ENCODE peak calls at places on chromosomes 16 and 17, in eight cellular contexts. Q, L, C, H, U, M, G and A are unnamed samples.
A peak's percentile ranks its signal among the peaks of the same experiment; 100 is the strongest.

GRCh38 chr17:27226611-27227234 is 67.2 kb upstream of the WSB1 start:
- DNase-seq in H (no peak), U (no peak), L (no peak), G (no peak), Q (no peak), C (no peak), M (peak; percentile 87), A (no peak)

GRCh38 chr16:2896480-2897010 is 13.5 kb downstream of the FLYWCH2 start:
- DNase-seq in H (no peak), L (no peak), C (no peak), G (no peak), U (no peak), Q (no peak), M (no peak), A (no peak)

GRCh38 chr17:76384222-76384986 is at the start of gene SPHK1:
- DNase-seq in G (peak; percentile 91), L (peak; percentile 87), U (peak; percentile 92), Q (peak; percentile 81), C (peak; percentile 85), H (peak; percentile 90), M (peak; percentile 88), A (peak; percentile 77)

GRCh38 chr16:8972843-8973586 is 9.3 kb upstream of the USP7 start:
- DNase-seq in L (no peak), U (no peak), Q (no peak), C (no peak), M (peak; percentile 12), H (no peak), G (no peak), A (no peak)

GRCh38 chr16:76335187-76335974 is 58.2 kb downstream of the CNTNAP4 start:
- DNase-seq in Q (no peak), U (no peak), G (no peak), L (no peak), H (peak; percentile 44), C (no peak), M (peak; percentile 17), A (no peak)

GRCh38 chr17:36994438-36994837 is 45.7 kb downstream of the AATF start:
- DNase-seq in C (no peak), G (no peak), U (no peak), H (no peak), M (peak; percentile 16), L (no peak), Q (no peak), A (no peak)

GRCh38 chr16:47694543-47694942 is 233.4 kb downstream of the PHKB start:
- DNase-seq in H (peak; percentile 11), L (no peak), C (no peak), M (no peak), U (no peak), Q (no peak), G (no peak), A (no peak)

GRCh38 chr17:64505320-64506200 is 529 bp downstream of the DDX5 start:
- DNase-seq in L (peak; percentile 89), Q (peak; percentile 83), M (peak; percentile 84), H (peak; percentile 94), C (peak; percentile 83), U (peak; percentile 94), G (peak; percentile 85), A (peak; percentile 90)

GRCh38 chr16:70680495-70681381 is 5.1 kb downstream of the MTSS2 start:
- DNase-seq in G (no peak), Q (no peak), L (no peak), C (no peak), H (no peak), M (no peak), U (peak; percentile 63), A (peak; percentile 26)

GRCh38 chr16:11759163-11759834 is 16.6 kb upstream of the TXNDC11 start:
- DNase-seq in H (no peak), M (no peak), U (no peak), Q (no peak), C (no peak), L (no peak), G (no peak), A (no peak)

GRCh38 chr16:88309905-88310259 is 72.9 kb upstream of the ZNF469 start:
- DNase-seq in L (no peak), M (no peak), H (no peak), G (peak; percentile 73), Q (no peak), C (no peak), U (peak; percentile 37), A (no peak)
- TF ChIP-seq CTCF in L (peak; percentile 12), M (peak; percentile 7), H (peak; percentile 37), G (peak; percentile 15), Q (peak; percentile 22), C (no peak), U (peak; percentile 18), A (no peak)

DNA sequence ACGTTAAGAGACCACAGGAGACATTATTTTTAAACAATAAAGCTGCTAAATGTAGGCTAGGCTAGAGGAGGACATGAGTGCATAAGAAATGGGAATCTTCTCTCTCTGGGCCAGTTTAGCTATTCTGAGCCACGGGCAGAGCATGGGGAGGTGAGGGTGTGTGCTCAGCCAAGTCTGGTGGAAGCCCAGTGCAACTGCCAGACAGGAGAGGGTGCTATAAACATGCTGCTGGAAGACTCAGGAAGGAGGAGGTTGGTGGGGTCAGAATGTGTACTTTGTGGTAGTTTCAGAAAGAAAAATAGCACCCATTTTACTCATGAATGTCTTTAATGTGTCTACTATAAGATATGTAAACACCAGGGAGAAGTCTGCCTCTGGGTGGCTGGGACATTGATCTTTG is 5.9 kb upstream of the SDK2 start:
- DNase-seq in M (peak; percentile 35), C (no peak), L (peak; percentile 56), G (peak; percentile 63), U (no peak), Q (no peak), H (peak; percentile 64), A (peak; percentile 41)
- TF ChIP-seq CTCF in M (peak; percentile 37), C (no peak), L (peak; percentile 4), G (no peak), U (peak; percentile 46), Q (peak; percentile 34), H (peak; percentile 66), A (no peak)

GRCh38 chr16:77596243-77596642 is 126.1 kb upstream of the NUDT7 start:
- DNase-seq in H (no peak), Q (no peak), L (no peak), G (no peak), C (no peak), U (no peak), M (peak; percentile 17), A (no peak)

GRCh38 chr16:77594798-77595625 is 127.3 kb upstream of the NUDT7 start:
- DNase-seq in Q (no peak), H (no peak), G (no peak), M (no peak), L (no peak), U (no peak), C (no peak), A (no peak)

GRCh38 chr16:77603656-77604055 is 118.7 kb upstream of the NUDT7 start:
- DNase-seq in M (no peak), L (no peak), C (no peak), Q (no peak), H (no peak), G (no peak), U (no peak), A (no peak)

GRCh38 chr16:77600555-77600954 is 121.8 kb upstream of the NUDT7 start:
- DNase-seq in C (no peak), G (no peak), Q (no peak), M (no peak), H (no peak), L (no peak), U (no peak), A (no peak)

GRCh38 chr16:77599793-77600415 is 122.4 kb upstream of the NUDT7 start:
- DNase-seq in Q (no peak), C (peak; percentile 21), L (peak; percentile 55), G (peak; percentile 30), H (peak; percentile 49), U (no peak), M (peak; percentile 44), A (peak; percentile 42)
- TF ChIP-seq CTCF in Q (peak; percentile 86), C (peak; percentile 63), L (peak; percentile 92), G (peak; percentile 85), H (peak; percentile 86), U (peak; percentile 70), M (peak; percentile 83), A (peak; percentile 60)

GRCh38 chr16:53415504-53415903 is 18.8 kb upstream of the RBL2 start:
- DNase-seq in Q (no peak), L (peak; percentile 19), U (no peak), C (peak; percentile 53), M (peak; percentile 41), H (peak; percentile 47), G (no peak), A (no peak)
- TF ChIP-seq CTCF in Q (peak; percentile 25), L (no peak), U (no peak), C (peak; percentile 42), M (peak; percentile 41), H (peak; percentile 33), G (no peak), A (no peak)

DNA sequence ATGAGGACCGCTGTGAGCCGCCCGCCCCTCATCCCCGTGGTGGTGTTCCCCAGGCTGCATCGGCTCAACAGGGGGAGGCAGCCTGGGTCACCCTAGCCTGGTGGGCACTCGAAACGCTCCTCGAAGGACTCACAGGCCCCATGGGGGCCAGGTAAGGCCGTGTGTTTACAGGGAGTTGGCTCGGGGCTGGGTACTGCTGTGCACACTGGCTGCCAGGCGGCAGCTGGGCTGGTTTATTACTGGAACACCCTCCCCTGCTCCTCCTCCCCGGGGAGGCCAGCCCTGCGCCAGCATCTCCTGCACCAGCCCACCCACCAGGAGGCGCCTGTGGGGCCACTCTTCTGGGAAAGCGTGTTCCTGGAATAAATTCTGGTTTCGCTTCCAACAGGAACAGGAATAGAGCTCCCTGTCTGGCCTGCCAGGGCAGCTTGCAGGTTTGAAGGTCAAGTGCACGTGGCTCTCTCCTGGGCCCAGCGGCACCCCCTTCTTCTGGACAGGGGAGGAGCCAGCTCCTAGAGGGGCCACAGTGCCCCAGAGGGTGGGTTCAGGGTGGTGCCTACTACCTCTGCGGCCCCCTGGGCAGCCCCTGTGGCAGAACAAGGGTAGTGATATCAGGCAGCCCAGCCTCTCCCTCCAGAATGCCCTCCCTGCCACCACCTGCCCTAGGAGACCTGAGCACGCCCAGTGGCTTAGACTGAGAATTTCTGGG is 11.3 kb downstream of the MCRIP1 start:
- DNase-seq in Q (no peak), M (peak; percentile 77), U (peak; percentile 90), H (no peak), C (no peak), G (peak; percentile 82), L (peak; percentile 69), A (peak; percentile 52)
- TF ChIP-seq CTCF in Q (peak; percentile 22), M (peak; percentile 72), U (peak; percentile 77), H (peak; percentile 31), C (peak; percentile 12), G (peak; percentile 55), L (peak; percentile 46), A (peak; percentile 26)